ENCODE peak calls at places on chromosomes 11 and 22, in four cellular contexts. One of them, this sample, is unnamed.

GRCh38 chr22:42720263-42721044 is at the start of gene A4GALT:
- DNase-seq in IMR-90: no peak
- DNase-seq in AML-193: no peak
- DNase-seq in A673: no peak
- DNase-seq in this sample: no peak

GRCh38 chr11:18358646-18359045 is 35.7 kb upstream of the LDHA start:
- DNase-seq in AML-193: no peak
- DNase-seq in IMR-90: no peak
- DNase-seq in A673: no peak
- DNase-seq in this sample: no peak

GRCh38 chr11:62501432-62501891 is 45.1 kb downstream of the AHNAK start:
- DNase-seq in IMR-90: peak; percentile 26
- DNase-seq in AML-193: no peak
- DNase-seq in A673: no peak
- DNase-seq in this sample: peak; percentile 87

GRCh38 chr11:113114452-113115027 is 153.3 kb downstream of the NCAM1 start:
- DNase-seq in A673: peak; percentile 77
- DNase-seq in AML-193: peak; percentile 64
- DNase-seq in IMR-90: peak; percentile 8
- DNase-seq in this sample: peak; percentile 59

GRCh38 chr11:116333193-116333592 is 439.6 kb downstream of the BUD13 start:
- DNase-seq in A673: no peak
- DNase-seq in IMR-90: no peak
- DNase-seq in AML-193: no peak
- DNase-seq in this sample: no peak

GRCh38 chr22:20758688-20759087 is 15.2 kb upstream of the SERPIND1 start:
- DNase-seq in A673: peak; percentile 23
- DNase-seq in IMR-90: no peak
- DNase-seq in AML-193: no peak
- DNase-seq in this sample: peak; percentile 27

GRCh38 chr11:118080296-118080695 is 3.4 kb downstream of the TMPRSS4 start:
- DNase-seq in AML-193: no peak
- DNase-seq in A673: no peak
- DNase-seq in IMR-90: no peak
- DNase-seq in this sample: no peak

GRCh38 chr22:29524440-29525191 is 28.9 kb downstream of the THOC5 start:
- DNase-seq in AML-193: peak; percentile 3
- DNase-seq in IMR-90: peak; percentile 13
- DNase-seq in A673: peak; percentile 21
- DNase-seq in this sample: peak; percentile 57

GRCh38 chr11:66684635-66685034 is 6.9 kb upstream of the RBM4B start:
- DNase-seq in IMR-90: no peak
- DNase-seq in AML-193: no peak
- DNase-seq in A673: no peak
- DNase-seq in this sample: no peak

GRCh38 chr11:114183041-114183511 is 113.1 kb upstream of the NNMT start:
- DNase-seq in A673: no peak
- DNase-seq in AML-193: no peak
- DNase-seq in IMR-90: no peak
- DNase-seq in this sample: no peak

GRCh38 chr22:44085743-44086741 is 61.9 kb downstream of the PARVB start:
- DNase-seq in AML-193: peak; percentile 63
- DNase-seq in IMR-90: peak; percentile 53
- DNase-seq in A673: peak; percentile 59
- DNase-seq in this sample: peak; percentile 94

GRCh38 chr11:102925988-102926387 is 29.5 kb downstream of the MMP13 start:
- DNase-seq in IMR-90: no peak
- DNase-seq in AML-193: no peak
- DNase-seq in A673: no peak
- DNase-seq in this sample: no peak

GRCh38 chr22:37932821-37933578 is 20.4 kb downstream of the C22orf23 start:
- DNase-seq in AML-193: no peak
- DNase-seq in A673: no peak
- DNase-seq in IMR-90: no peak
- DNase-seq in this sample: no peak

GRCh38 chr11:47950396-47950795 is 30.0 kb upstream of the PTPRJ start:
- DNase-seq in AML-193: no peak
- DNase-seq in IMR-90: no peak
- DNase-seq in A673: peak; percentile 97
- DNase-seq in this sample: peak; percentile 38

GRCh38 chr22:45604239-45604711 is 67.4 kb upstream of the ATXN10 start:
- DNase-seq in IMR-90: peak; percentile 48
- DNase-seq in AML-193: no peak
- DNase-seq in A673: no peak
- DNase-seq in this sample: no peak

GRCh38 chr11:104546486-104546885 is 351.8 kb downstream of the CASP12 start:
- DNase-seq in IMR-90: no peak
- DNase-seq in A673: no peak
- DNase-seq in AML-193: no peak
- DNase-seq in this sample: no peak

GRCh38 chr11:69539416-69540117 is 58.1 kb downstream of the LINC01488 start:
- DNase-seq in IMR-90: no peak
- DNase-seq in AML-193: no peak
- DNase-seq in A673: no peak
- DNase-seq in this sample: no peak

GRCh38 chr11:66886671-66887221 is 29.9 kb downstream of the LRFN4 start:
- DNase-seq in A673: peak; percentile 79
- DNase-seq in IMR-90: peak; percentile 18
- DNase-seq in AML-193: no peak
- DNase-seq in this sample: no peak

GRCh38 chr11:60455531-60456042 is at the start of gene MS4A1:
- DNase-seq in AML-193: no peak
- DNase-seq in IMR-90: no peak
- DNase-seq in A673: no peak
- DNase-seq in this sample: no peak

GRCh38 chr22:37290737-37291136 is 8.4 kb downstream of the CYTH4 start:
- DNase-seq in AML-193: no peak
- DNase-seq in A673: no peak
- DNase-seq in IMR-90: peak; percentile 69
- DNase-seq in this sample: no peak

GRCh38 chr11:10478574-10479550 is 23.8 kb downstream of the AMPD3 start:
- DNase-seq in IMR-90: no peak
- DNase-seq in A673: no peak
- DNase-seq in AML-193: no peak
- DNase-seq in this sample: no peak

GRCh38 chr22:43287441-43287840 is 55.7 kb downstream of the SCUBE1 start:
- DNase-seq in A673: no peak
- DNase-seq in IMR-90: no peak
- DNase-seq in AML-193: no peak
- DNase-seq in this sample: no peak

GRCh38 chr11:80084614-80085013 is 643.8 kb upstream of the TENM4 start:
- DNase-seq in IMR-90: no peak
- DNase-seq in A673: no peak
- DNase-seq in AML-193: no peak
- DNase-seq in this sample: no peak

GRCh38 chr22:31818481-31819392 is 64.9 kb downstream of the DEPDC5 start:
- DNase-seq in AML-193: no peak
- DNase-seq in A673: no peak
- DNase-seq in IMR-90: peak; percentile 48
- DNase-seq in this sample: peak; percentile 66

GRCh38 chr11:12276356-12276755 is 101.0 kb upstream of the PARVA start:
- DNase-seq in A673: no peak
- DNase-seq in AML-193: no peak
- DNase-seq in IMR-90: no peak
- DNase-seq in this sample: no peak

GRCh38 chr11:64178203-64178602 is 7.8 kb upstream of the STIP1 start:
- DNase-seq in A673: no peak
- DNase-seq in AML-193: no peak
- DNase-seq in IMR-90: no peak
- DNase-seq in this sample: no peak

GRCh38 chr22:35479359-35479758 is 61.3 kb upstream of the RASD2 start:
- DNase-seq in A673: no peak
- DNase-seq in IMR-90: no peak
- DNase-seq in AML-193: no peak
- DNase-seq in this sample: no peak

GRCh38 chr11:123487157-123487744 is 57.2 kb downstream of the GRAMD1B start:
- DNase-seq in AML-193: no peak
- DNase-seq in IMR-90: no peak
- DNase-seq in A673: no peak
- DNase-seq in this sample: no peak

GRCh38 chr22:47356433-47357011 is 594.1 kb downstream of the TBC1D22A start:
- DNase-seq in AML-193: no peak
- DNase-seq in A673: no peak
- DNase-seq in IMR-90: no peak
- DNase-seq in this sample: no peak

GRCh38 chr11:94193288-94193687 is 64.6 kb downstream of the PANX1 start:
- DNase-seq in A673: no peak
- DNase-seq in AML-193: no peak
- DNase-seq in IMR-90: peak; percentile 96
- DNase-seq in this sample: no peak

GRCh38 chr11:67644042-67644441 is 4.5 kb upstream of the TBX10 start:
- DNase-seq in AML-193: peak; percentile 29
- DNase-seq in A673: peak; percentile 42
- DNase-seq in IMR-90: no peak
- DNase-seq in this sample: peak; percentile 33

GRCh38 chr11:66715346-66716085 is 13.5 kb downstream of the SPTBN2 start:
- DNase-seq in A673: no peak
- DNase-seq in IMR-90: no peak
- DNase-seq in AML-193: no peak
- DNase-seq in this sample: no peak

GRCh38 chr11:12868315-12869073 is 140.6 kb upstream of the RASSF10 start:
- DNase-seq in AML-193: no peak
- DNase-seq in IMR-90: peak; percentile 27
- DNase-seq in A673: no peak
- DNase-seq in this sample: peak; percentile 56

GRCh38 chr11:33292306-33292705 is 35.1 kb downstream of the HIPK3 start:
- DNase-seq in IMR-90: no peak
- DNase-seq in A673: no peak
- DNase-seq in AML-193: no peak
- DNase-seq in this sample: no peak

GRCh38 chr11:47791774-47792173 is 24.6 kb upstream of the FNBP4 start:
- DNase-seq in A673: no peak
- DNase-seq in IMR-90: peak; percentile 28
- DNase-seq in AML-193: no peak
- DNase-seq in this sample: peak; percentile 18

GRCh38 chr22:30921108-30921507 is 47.5 kb downstream of the MORC2 start:
- DNase-seq in A673: no peak
- DNase-seq in IMR-90: no peak
- DNase-seq in AML-193: no peak
- DNase-seq in this sample: no peak

GRCh38 chr11:60872124-60872951 is 5.0 kb downstream of the ZP1 start:
- DNase-seq in A673: no peak
- DNase-seq in AML-193: no peak
- DNase-seq in IMR-90: peak; percentile 73
- DNase-seq in this sample: no peak

GRCh38 chr11:8268530-8269461 is 5.1 kb upstream of the LMO1 start:
- DNase-seq in A673: no peak
- DNase-seq in IMR-90: no peak
- DNase-seq in AML-193: no peak
- DNase-seq in this sample: no peak